ENCODE peak calls at places on chromosome 1, in four cellular contexts. One of them, this sample, is unnamed.

GRCh38 chr1:160548960-160549664 is 26.1 kb upstream of the SLAMF6 start:
- DNase-seq in breast epithelium: no peak
- DNase-seq in esophagus squamous epithelium: no peak
- DNase-seq in A549: no peak
- DNase-seq in this sample: no peak

GRCh38 chr1:40746344-40747090 is 37.1 kb upstream of the KCNQ4 start:
- DNase-seq in breast epithelium: no peak
- DNase-seq in esophagus squamous epithelium: no peak
- DNase-seq in A549: no peak
- DNase-seq in this sample: no peak

GRCh38 chr1:178283409-178283808 is 189.5 kb downstream of the RASAL2 start:
- DNase-seq in breast epithelium: peak; percentile 20
- DNase-seq in esophagus squamous epithelium: no peak
- DNase-seq in A549: no peak
- DNase-seq in this sample: no peak

GRCh38 chr1:41547336-41547735 is 62.9 kb upstream of the EDN2 start:
- DNase-seq in breast epithelium: no peak
- DNase-seq in esophagus squamous epithelium: no peak
- DNase-seq in A549: no peak
- DNase-seq in this sample: no peak

GRCh38 chr1:30940541-30940940 is 32.0 kb upstream of the SDC3 start:
- DNase-seq in breast epithelium: no peak
- DNase-seq in esophagus squamous epithelium: no peak
- DNase-seq in A549: no peak
- DNase-seq in this sample: no peak

GRCh38 chr1:58983159-58983558 is 199.3 kb upstream of the JUN start:
- DNase-seq in breast epithelium: no peak
- DNase-seq in esophagus squamous epithelium: no peak
- DNase-seq in A549: no peak
- DNase-seq in this sample: no peak

GRCh38 chr1:233168384-233168783 is 127.1 kb downstream of the PCNX2 start:
- DNase-seq in breast epithelium: no peak
- DNase-seq in esophagus squamous epithelium: no peak
- DNase-seq in A549: no peak
- DNase-seq in this sample: no peak

GRCh38 chr1:154467768-154468102 is 34.3 kb upstream of the TDRD10 start:
- DNase-seq in breast epithelium: no peak
- DNase-seq in esophagus squamous epithelium: no peak
- DNase-seq in A549: no peak
- DNase-seq in this sample: no peak

GRCh38 chr1:153697191-153697872 is 18.8 kb downstream of the NPR1 start:
- DNase-seq in breast epithelium: no peak
- DNase-seq in esophagus squamous epithelium: no peak
- DNase-seq in A549: peak; percentile 73
- DNase-seq in this sample: no peak

GRCh38 chr1:167628754-167629515 is 1.1 kb upstream of the RCSD1 start:
- DNase-seq in breast epithelium: no peak
- DNase-seq in esophagus squamous epithelium: no peak
- DNase-seq in A549: no peak
- DNase-seq in this sample: no peak

GRCh38 chr1:103197266-103197665 is 88.9 kb upstream of the COL11A1 start:
- DNase-seq in breast epithelium: no peak
- DNase-seq in esophagus squamous epithelium: no peak
- DNase-seq in A549: no peak
- DNase-seq in this sample: no peak

GRCh38 chr1:229043111-229043510 is 227.8 kb upstream of the RAB4A start:
- DNase-seq in breast epithelium: no peak
- DNase-seq in esophagus squamous epithelium: no peak
- DNase-seq in A549: no peak
- DNase-seq in this sample: no peak

GRCh38 chr1:31027693-31028526 is 37.6 kb downstream of the PUM1 start:
- DNase-seq in breast epithelium: no peak
- DNase-seq in esophagus squamous epithelium: no peak
- DNase-seq in A549: no peak
- DNase-seq in this sample: no peak

GRCh38 chr1:160925652-160926241 is 28.9 kb downstream of the ITLN2 start:
- DNase-seq in breast epithelium: no peak
- DNase-seq in esophagus squamous epithelium: no peak
- DNase-seq in A549: peak; percentile 63
- DNase-seq in this sample: no peak

GRCh38 chr1:110155878-110156522 is 5.7 kb downstream of the SLC6A17 start:
- DNase-seq in breast epithelium: peak; percentile 39
- DNase-seq in esophagus squamous epithelium: no peak
- DNase-seq in A549: no peak
- DNase-seq in this sample: peak; percentile 56

GRCh38 chr1:162616848-162617247 is 15.4 kb upstream of the DDR2 start:
- DNase-seq in breast epithelium: no peak
- DNase-seq in esophagus squamous epithelium: no peak
- DNase-seq in A549: peak; percentile 2
- DNase-seq in this sample: no peak

GRCh38 chr1:8552135-8552534 is 234.2 kb downstream of the SLC45A1 start:
- DNase-seq in breast epithelium: no peak
- DNase-seq in esophagus squamous epithelium: no peak
- DNase-seq in A549: no peak
- DNase-seq in this sample: no peak

GRCh38 chr1:153678519-153679336 is at the start of gene NPR1:
- DNase-seq in breast epithelium: no peak
- DNase-seq in esophagus squamous epithelium: no peak
- DNase-seq in A549: peak; percentile 53
- DNase-seq in this sample: peak; percentile 84

DNA sequence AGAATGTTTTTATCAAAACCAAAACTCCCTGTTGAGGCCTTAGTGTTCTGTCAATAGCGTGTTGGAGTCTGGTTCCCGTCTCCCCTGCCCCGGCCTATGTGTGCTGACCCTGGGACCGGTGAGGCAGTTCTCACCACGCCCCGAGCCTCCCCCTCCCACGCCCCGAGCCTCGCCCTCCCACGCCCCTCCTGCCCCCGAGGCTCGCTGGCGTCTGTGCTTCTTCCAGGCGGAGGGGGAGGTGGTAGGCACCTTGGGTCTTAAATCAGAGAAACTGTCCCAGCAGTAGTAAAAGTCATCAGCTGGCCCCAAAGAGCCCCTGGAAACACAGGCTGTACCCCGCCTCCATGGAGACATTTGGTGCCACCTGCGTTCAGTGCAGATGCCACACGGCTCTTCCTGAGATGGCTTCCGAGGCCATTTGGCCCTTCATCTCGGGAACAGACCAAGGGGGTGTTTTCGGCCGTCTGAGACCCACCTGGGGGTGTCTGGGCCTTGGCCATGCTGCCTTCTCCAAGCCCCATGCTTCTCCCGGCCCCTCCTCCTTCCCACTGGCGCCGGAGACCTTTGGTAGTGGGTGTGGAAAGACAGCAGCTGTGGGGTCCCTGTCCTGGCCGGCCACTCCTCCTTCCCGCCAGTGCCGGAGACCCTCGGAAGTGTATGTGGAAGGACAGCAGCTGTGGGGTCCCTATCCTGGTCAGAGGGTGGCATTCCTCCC is 44.7 kb downstream of the SKI start:
- DNase-seq in breast epithelium: no peak
- DNase-seq in esophagus squamous epithelium: no peak
- DNase-seq in A549: no peak
- DNase-seq in this sample: no peak
- H3K4me1 ChIP-seq in breast epithelium: peaks cover 35% of the 10 kb centered on the region
- H3K4me1 ChIP-seq in esophagus squamous epithelium: peaks cover 58% of the 10 kb centered on the region
- H3K4me1 ChIP-seq in A549: peaks cover 25% of the 10 kb centered on the region
- H3K4me1 ChIP-seq in this sample: peaks cover 98% of the 10 kb centered on the region

GRCh38 chr1:111739984-111740765 is 980 bp upstream of the INKA2 start:
- DNase-seq in breast epithelium: no peak
- DNase-seq in esophagus squamous epithelium: no peak
- DNase-seq in A549: peak; percentile 72
- DNase-seq in this sample: peak; percentile 90
- H3K4me1 ChIP-seq in breast epithelium: peaks cover 9% of the 10 kb centered on the region
- H3K4me1 ChIP-seq in esophagus squamous epithelium: peaks cover 17% of the 10 kb centered on the region
- H3K4me1 ChIP-seq in A549: peaks cover 6% of the 10 kb centered on the region
- H3K4me1 ChIP-seq in this sample: peaks cover 53% of the 10 kb centered on the region

GRCh38 chr1:203278885-203279406 is 26.4 kb upstream of the BTG2 start:
- DNase-seq in breast epithelium: no peak
- DNase-seq in esophagus squamous epithelium: no peak
- DNase-seq in A549: no peak
- DNase-seq in this sample: no peak
- H3K4me1 ChIP-seq in breast epithelium: peaks cover 12% of the 10 kb centered on the region
- H3K4me1 ChIP-seq in esophagus squamous epithelium: peaks cover 35% of the 10 kb centered on the region
- H3K4me1 ChIP-seq in A549: peaks cover 8% of the 10 kb centered on the region
- H3K4me1 ChIP-seq in this sample: peaks cover 5% of the 10 kb centered on the region

GRCh38 chr1:27605300-27605766 is 1.4 kb upstream of the AHDC1 start:
- DNase-seq in breast epithelium: no peak
- DNase-seq in esophagus squamous epithelium: no peak
- DNase-seq in A549: no peak
- DNase-seq in this sample: no peak
- H3K4me1 ChIP-seq in breast epithelium: peaks cover 9% of the 10 kb centered on the region
- H3K4me1 ChIP-seq in esophagus squamous epithelium: peaks cover 37% of the 10 kb centered on the region
- H3K4me1 ChIP-seq in A549: peaks cover 33% of the 10 kb centered on the region
- H3K4me1 ChIP-seq in this sample: peaks cover 16% of the 10 kb centered on the region

GRCh38 chr1:42743302-42744029 is 3.4 kb upstream of the CLDN19 start:
- DNase-seq in breast epithelium: peak; percentile 72
- DNase-seq in esophagus squamous epithelium: no peak
- DNase-seq in A549: no peak
- DNase-seq in this sample: no peak
- H3K4me1 ChIP-seq in breast epithelium: no peaks in the 10 kb centered on the region
- H3K4me1 ChIP-seq in esophagus squamous epithelium: no peaks in the 10 kb centered on the region
- H3K4me1 ChIP-seq in A549: no peaks in the 10 kb centered on the region
- H3K4me1 ChIP-seq in this sample: no peaks in the 10 kb centered on the region

DNA sequence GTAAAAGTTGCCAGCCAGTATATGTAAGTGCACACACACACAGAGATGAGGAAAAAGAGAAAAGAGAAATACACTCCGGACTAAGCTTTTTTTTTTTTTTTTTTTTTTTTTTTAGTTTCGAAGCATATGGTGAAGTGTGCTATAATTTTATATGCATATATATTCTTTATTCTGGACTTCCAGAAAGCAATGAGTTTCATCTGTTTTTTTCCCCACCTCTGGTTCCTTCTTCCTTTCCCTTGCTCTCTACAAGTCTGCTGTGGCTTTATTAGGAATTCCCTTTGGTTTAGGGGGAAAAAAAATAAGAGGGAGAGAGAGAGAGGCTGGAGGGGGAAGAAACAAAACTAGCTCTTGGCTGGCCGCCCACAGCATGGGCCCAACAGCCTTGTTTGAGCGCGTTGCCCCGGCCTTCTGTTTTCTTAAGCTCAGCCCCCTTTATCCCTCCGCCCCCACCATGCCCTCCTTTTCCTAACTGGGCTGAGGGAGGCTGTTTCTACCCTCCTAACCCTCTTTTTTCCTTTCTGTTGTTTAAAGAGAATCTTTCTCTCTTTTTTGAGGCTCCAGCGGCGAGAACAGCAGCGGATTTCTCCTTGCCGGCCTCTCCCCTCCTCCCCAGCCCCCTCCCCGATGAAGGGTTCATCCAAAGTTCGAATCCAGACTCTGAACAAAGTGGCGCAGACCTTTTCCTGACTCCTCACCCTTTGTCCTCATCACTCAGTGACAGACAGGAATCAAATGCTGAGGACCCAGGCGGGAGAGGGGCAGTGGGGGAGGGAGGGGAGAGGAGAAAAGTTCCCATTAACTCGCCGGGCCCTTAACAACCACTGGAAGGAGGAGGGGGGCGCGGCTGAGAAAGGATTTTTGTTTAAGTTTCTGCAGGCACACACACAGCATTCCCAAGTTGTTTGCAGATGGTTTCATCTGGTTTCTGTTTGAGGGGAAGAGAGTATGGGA is 29.7 kb downstream of the PBX1 start:
- DNase-seq in breast epithelium: peak; percentile 63
- DNase-seq in esophagus squamous epithelium: no peak
- DNase-seq in A549: peak; percentile 60
- DNase-seq in this sample: peak; percentile 75
- H3K4me1 ChIP-seq in breast epithelium: peaks cover 5% of the 10 kb centered on the region
- H3K4me1 ChIP-seq in esophagus squamous epithelium: peaks cover 5% of the 10 kb centered on the region
- H3K4me1 ChIP-seq in A549: peaks cover 67% of the 10 kb centered on the region
- H3K4me1 ChIP-seq in this sample: peaks cover 11% of the 10 kb centered on the region

GRCh38 chr1:1872329-1872994 is 18.4 kb downstream of the GNB1 start:
- DNase-seq in breast epithelium: no peak
- DNase-seq in esophagus squamous epithelium: no peak
- DNase-seq in A549: no peak
- DNase-seq in this sample: no peak
- H3K4me1 ChIP-seq in breast epithelium: peaks cover 5% of the 10 kb centered on the region
- H3K4me1 ChIP-seq in esophagus squamous epithelium: peaks cover 12% of the 10 kb centered on the region
- H3K4me1 ChIP-seq in A549: no peaks in the 10 kb centered on the region
- H3K4me1 ChIP-seq in this sample: peaks cover 99% of the 10 kb centered on the region

GRCh38 chr1:21926065-21926464 is 11.0 kb downstream of the HSPG2 start:
- DNase-seq in breast epithelium: no peak
- DNase-seq in esophagus squamous epithelium: no peak
- DNase-seq in A549: no peak
- DNase-seq in this sample: no peak
- H3K4me1 ChIP-seq in breast epithelium: peaks cover 16% of the 10 kb centered on the region
- H3K4me1 ChIP-seq in esophagus squamous epithelium: peaks cover 35% of the 10 kb centered on the region
- H3K4me1 ChIP-seq in A549: peaks cover 100% of the 10 kb centered on the region
- H3K4me1 ChIP-seq in this sample: peaks cover 77% of the 10 kb centered on the region

DNA sequence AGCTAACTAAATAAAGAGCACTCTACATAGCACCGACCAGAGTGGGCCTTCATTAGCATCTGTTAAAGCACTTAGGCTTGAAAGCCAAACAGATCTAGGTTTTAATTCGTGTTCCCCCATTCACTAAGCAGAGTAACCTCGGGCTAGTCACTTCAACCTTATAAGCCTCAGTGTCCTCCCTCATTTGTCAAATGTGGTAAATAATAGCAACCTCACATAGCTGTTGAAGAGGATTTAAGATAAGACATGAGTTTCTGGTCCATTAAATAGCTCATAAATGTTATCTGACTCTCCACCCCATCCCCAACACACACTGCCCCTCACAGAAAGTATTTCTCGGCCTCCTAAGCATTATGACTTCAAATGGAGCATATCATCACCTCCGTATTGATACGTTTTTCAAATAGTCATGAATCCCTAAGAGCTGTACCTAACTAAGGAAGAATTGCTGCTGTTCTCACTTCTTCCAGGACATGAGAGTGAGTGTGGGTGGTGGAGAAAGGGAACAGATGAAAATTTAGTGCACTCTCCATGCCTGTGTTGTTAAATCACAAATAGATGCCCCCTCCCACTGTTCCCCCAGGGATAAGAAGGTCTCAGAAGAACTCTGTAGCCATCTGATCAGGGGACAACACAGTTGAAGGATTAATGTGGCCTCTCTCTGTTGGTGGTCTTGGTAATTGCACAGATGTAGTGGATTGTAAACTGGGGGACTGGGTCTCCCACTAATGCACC is 47.6 kb downstream of the PLPP3 start:
- DNase-seq in breast epithelium: no peak
- DNase-seq in esophagus squamous epithelium: no peak
- DNase-seq in A549: no peak
- DNase-seq in this sample: no peak
- H3K4me1 ChIP-seq in breast epithelium: no peaks in the 10 kb centered on the region
- H3K4me1 ChIP-seq in esophagus squamous epithelium: no peaks in the 10 kb centered on the region
- H3K4me1 ChIP-seq in A549: no peaks in the 10 kb centered on the region
- H3K4me1 ChIP-seq in this sample: peaks cover 28% of the 10 kb centered on the region